ENCODE peak calls at places on chromosomes 13 and 19, in six cellular contexts. E, B, A, G, R and O are unnamed samples.

GRCh38 chr13:46143239-46143701 is 38.4 kb upstream of the CPB2 start:
- DNase-seq in E (no peak), B (no peak), A (no peak), G (no peak), R (peak), O (no peak)

GRCh38 chr13:64278493-64278892 is 2862.8 kb upstream of the PCDH20 start:
- DNase-seq in E (no peak), B (peak), A (no peak), G (peak), R (no peak), O (no peak)

GRCh38 chr13:110387451-110388140 is 80.5 kb downstream of the COL4A2 start:
- DNase-seq in E (peak), B (no peak), A (no peak), G (peak), R (no peak), O (no peak)

GRCh38 chr13:39888865-39889810 is 233.7 kb downstream of the COG6 start:
- DNase-seq in E (no peak), B (no peak), A (no peak), G (peak), R (no peak), O (no peak)

GRCh38 chr19:9309974-9310446 is 372 bp upstream of the ZNF699 start:
- DNase-seq in E (peak), B (no peak), A (peak), G (peak), R (no peak), O (peak)

GRCh38 chr19:49343127-49343526 is 7.9 kb downstream of the CD37 start:
- DNase-seq in E (no peak), B (no peak), A (no peak), G (no peak), R (no peak), O (no peak)

GRCh38 chr13:42996584-42996983 is 4.5 kb upstream of the EPSTI1 start:
- DNase-seq in E (no peak), B (peak), A (no peak), G (peak), R (no peak), O (peak)

GRCh38 chr19:16470911-16471811 is 609 bp downstream of the EPS15L1 start:
- DNase-seq in E (peak), B (peak), A (no peak), G (peak), R (peak), O (no peak)

GRCh38 chr13:46622918-46623256 is 69.9 kb downstream of the LRCH1 start:
- DNase-seq in E (peak), B (peak), A (no peak), G (peak), R (no peak), O (peak)

GRCh38 chr13:40389081-40389641 is 277.3 kb downstream of the FOXO1 start:
- DNase-seq in E (peak), B (no peak), A (no peak), G (no peak), R (peak), O (no peak)

GRCh38 chr13:104008075-104008474 is 941.9 kb upstream of the SLC10A2 start:
- DNase-seq in E (no peak), B (no peak), A (no peak), G (no peak), R (no peak), O (no peak)

GRCh38 chr13:23750383-23751121 is 138.6 kb downstream of the MIPEP start:
- DNase-seq in E (no peak), B (no peak), A (no peak), G (peak), R (no peak), O (no peak)

GRCh38 chr19:31890230-31890629 is 455.2 kb upstream of the ZNF507 start:
- DNase-seq in E (no peak), B (no peak), A (no peak), G (no peak), R (no peak), O (no peak)

GRCh38 chr13:75934889-75935288 is 298.8 kb downstream of the LMO7 start:
- DNase-seq in E (no peak), B (peak), A (no peak), G (peak), R (no peak), O (no peak)

GRCh38 chr13:26095338-26095737 is 43.5 kb upstream of the SHISA2 start:
- DNase-seq in E (no peak), B (no peak), A (no peak), G (no peak), R (no peak), O (no peak)